ENCODE peak calls at places on chromosomes 5 and 9, in six cellular contexts. One of them, this sample, is unnamed.

GRCh38 chr5:107894361-107894760 is 223.6 kb upstream of the EFNA5 start:
- DNase-seq in MM.1S: no peak
- DNase-seq in mammary epithelial cell: no peak
- DNase-seq in lower leg skin: no peak
- DNase-seq in HFFc6: no peak
- DNase-seq in HL-60: no peak
- DNase-seq in this sample: no peak

GRCh38 chr9:91273853-91274552 is 87.7 kb downstream of the AUH start:
- DNase-seq in MM.1S: peak; percentile 55
- DNase-seq in mammary epithelial cell: peak; percentile 71
- DNase-seq in lower leg skin: no peak
- DNase-seq in HL-60: peak; percentile 16
- DNase-seq in HFFc6: peak; percentile 29
- DNase-seq in this sample: no peak

GRCh38 chr9:91048739-91049138 is 247.1 kb downstream of the SYK start:
- DNase-seq in HL-60: no peak
- DNase-seq in lower leg skin: no peak
- DNase-seq in HFFc6: no peak
- DNase-seq in mammary epithelial cell: no peak
- DNase-seq in MM.1S: no peak
- DNase-seq in this sample: no peak

GRCh38 chr9:136170291-136170901 is 34.5 kb downstream of the LHX3 start:
- DNase-seq in lower leg skin: no peak
- DNase-seq in HFFc6: no peak
- DNase-seq in HL-60: no peak
- DNase-seq in MM.1S: no peak
- DNase-seq in mammary epithelial cell: no peak
- DNase-seq in this sample: no peak

GRCh38 chr5:8908055-8908683 is 637.7 kb downstream of the SEMA5A start:
- DNase-seq in HFFc6: peak; percentile 33
- DNase-seq in MM.1S: peak; percentile 33
- DNase-seq in mammary epithelial cell: peak; percentile 17
- DNase-seq in lower leg skin: no peak
- DNase-seq in HL-60: no peak
- DNase-seq in this sample: no peak

GRCh38 chr5:126658526-126658925 is 57.8 kb downstream of the PHAX start:
- DNase-seq in lower leg skin: no peak
- DNase-seq in HL-60: no peak
- DNase-seq in MM.1S: no peak
- DNase-seq in HFFc6: no peak
- DNase-seq in mammary epithelial cell: no peak
- DNase-seq in this sample: no peak

GRCh38 chr5:76765249-76765648 is 49.3 kb downstream of the F2R start:
- DNase-seq in HFFc6: peak; percentile 81
- DNase-seq in mammary epithelial cell: no peak
- DNase-seq in lower leg skin: no peak
- DNase-seq in MM.1S: no peak
- DNase-seq in HL-60: no peak
- DNase-seq in this sample: peak; percentile 51

GRCh38 chr9:123453904-123454321 is 97.9 kb downstream of the CRB2 start:
- DNase-seq in lower leg skin: peak; percentile 23
- DNase-seq in MM.1S: no peak
- DNase-seq in HFFc6: no peak
- DNase-seq in HL-60: no peak
- DNase-seq in mammary epithelial cell: no peak
- DNase-seq in this sample: no peak

GRCh38 chr5:132011561-132012384 is at the start of gene ACSL6:
- DNase-seq in lower leg skin: no peak
- DNase-seq in mammary epithelial cell: no peak
- DNase-seq in HL-60: no peak
- DNase-seq in MM.1S: no peak
- DNase-seq in HFFc6: no peak
- DNase-seq in this sample: no peak

GRCh38 chr5:71865202-71865601 is 146.1 kb downstream of the CARTPT start:
- DNase-seq in HFFc6: peak; percentile 52
- DNase-seq in mammary epithelial cell: peak; percentile 73
- DNase-seq in HL-60: no peak
- DNase-seq in lower leg skin: no peak
- DNase-seq in MM.1S: no peak
- DNase-seq in this sample: peak; percentile 16

GRCh38 chr5:179212870-179213269 is 132.4 kb downstream of the ADAMTS2 start:
- DNase-seq in HL-60: no peak
- DNase-seq in HFFc6: peak; percentile 15
- DNase-seq in MM.1S: no peak
- DNase-seq in lower leg skin: no peak
- DNase-seq in mammary epithelial cell: no peak
- DNase-seq in this sample: no peak

GRCh38 chr9:115170674-115171073 is 52.7 kb upstream of the TNC start:
- DNase-seq in HL-60: no peak
- DNase-seq in lower leg skin: peak; percentile 49
- DNase-seq in MM.1S: no peak
- DNase-seq in HFFc6: peak; percentile 45
- DNase-seq in mammary epithelial cell: peak; percentile 85
- DNase-seq in this sample: no peak

GRCh38 chr5:77669677-77670076 is 31.2 kb upstream of the OTP start:
- DNase-seq in HL-60: no peak
- DNase-seq in HFFc6: no peak
- DNase-seq in MM.1S: no peak
- DNase-seq in mammary epithelial cell: no peak
- DNase-seq in lower leg skin: no peak
- DNase-seq in this sample: no peak

GRCh38 chr9:134433101-134433500 is 106.8 kb downstream of the RXRA start:
- DNase-seq in lower leg skin: no peak
- DNase-seq in MM.1S: no peak
- DNase-seq in mammary epithelial cell: peak; percentile 57
- DNase-seq in HL-60: no peak
- DNase-seq in HFFc6: peak; percentile 49
- DNase-seq in this sample: no peak

GRCh38 chr5:142981475-142981874 is 211.3 kb downstream of the ARHGAP26 start:
- DNase-seq in MM.1S: no peak
- DNase-seq in HFFc6: no peak
- DNase-seq in lower leg skin: no peak
- DNase-seq in mammary epithelial cell: no peak
- DNase-seq in HL-60: no peak
- DNase-seq in this sample: no peak

GRCh38 chr5:127299678-127300077 is 9.1 kb downstream of the MEGF10 start:
- DNase-seq in MM.1S: no peak
- DNase-seq in HFFc6: no peak
- DNase-seq in mammary epithelial cell: no peak
- DNase-seq in HL-60: no peak
- DNase-seq in lower leg skin: no peak
- DNase-seq in this sample: no peak

GRCh38 chr5:80324912-80325311 is 5.1 kb downstream of the SPZ1 start:
- DNase-seq in HL-60: no peak
- DNase-seq in HFFc6: no peak
- DNase-seq in lower leg skin: no peak
- DNase-seq in mammary epithelial cell: no peak
- DNase-seq in MM.1S: no peak
- DNase-seq in this sample: no peak

GRCh38 chr9:131841765-131842318 is 102.0 kb upstream of the RAPGEF1 start:
- DNase-seq in mammary epithelial cell: no peak
- DNase-seq in MM.1S: no peak
- DNase-seq in lower leg skin: no peak
- DNase-seq in HL-60: no peak
- DNase-seq in HFFc6: no peak
- DNase-seq in this sample: no peak

GRCh38 chr5:178675922-178676321 is 49.1 kb upstream of the CLK4 start:
- DNase-seq in HFFc6: no peak
- DNase-seq in mammary epithelial cell: peak; percentile 69
- DNase-seq in HL-60: no peak
- DNase-seq in MM.1S: no peak
- DNase-seq in lower leg skin: no peak
- DNase-seq in this sample: no peak

GRCh38 chr5:39650234-39650816 is 225.5 kb upstream of the DAB2 start:
- DNase-seq in MM.1S: no peak
- DNase-seq in HL-60: no peak
- DNase-seq in mammary epithelial cell: no peak
- DNase-seq in lower leg skin: no peak
- DNase-seq in HFFc6: no peak
- DNase-seq in this sample: no peak

GRCh38 chr9:83617299-83617698 is 5.6 kb upstream of the IDNK start:
- DNase-seq in mammary epithelial cell: no peak
- DNase-seq in MM.1S: no peak
- DNase-seq in lower leg skin: no peak
- DNase-seq in HFFc6: no peak
- DNase-seq in HL-60: no peak
- DNase-seq in this sample: no peak

GRCh38 chr9:37152365-37152764 is 32.0 kb downstream of the ZCCHC7 start:
- DNase-seq in mammary epithelial cell: no peak
- DNase-seq in HL-60: no peak
- DNase-seq in MM.1S: no peak
- DNase-seq in lower leg skin: no peak
- DNase-seq in HFFc6: no peak
- DNase-seq in this sample: no peak

GRCh38 chr9:129109952-129110739 is 447 bp downstream of the CRAT start:
- DNase-seq in mammary epithelial cell: no peak
- DNase-seq in MM.1S: no peak
- DNase-seq in HL-60: no peak
- DNase-seq in HFFc6: peak; percentile 7
- DNase-seq in lower leg skin: peak; percentile 42
- DNase-seq in this sample: no peak
- TF ChIP-seq CTCF in mammary epithelial cell: no peak
- TF ChIP-seq CTCF in MM.1S: no peak
- TF ChIP-seq CTCF in HL-60: no peak
- TF ChIP-seq CTCF in HFFc6: no peak
- TF ChIP-seq CTCF in lower leg skin: no peak
- TF ChIP-seq CTCF in this sample: no peak

GRCh38 chr5:147578228-147579024 is 68.6 kb upstream of the DPYSL3 start:
- DNase-seq in mammary epithelial cell: peak; percentile 40
- DNase-seq in lower leg skin: no peak
- DNase-seq in HL-60: no peak
- DNase-seq in HFFc6: peak; percentile 74
- DNase-seq in MM.1S: peak; percentile 41
- DNase-seq in this sample: no peak
- TF ChIP-seq CTCF in mammary epithelial cell: peak; percentile 66
- TF ChIP-seq CTCF in lower leg skin: no peak
- TF ChIP-seq CTCF in HL-60: peak; percentile 7
- TF ChIP-seq CTCF in HFFc6: peak; percentile 88
- TF ChIP-seq CTCF in MM.1S: peak; percentile 64
- TF ChIP-seq CTCF in this sample: peak; percentile 60

GRCh38 chr5:139078345-139078744 is 119.8 kb downstream of the SIL1 start:
- DNase-seq in HFFc6: no peak
- DNase-seq in mammary epithelial cell: no peak
- DNase-seq in HL-60: no peak
- DNase-seq in MM.1S: no peak
- DNase-seq in lower leg skin: no peak
- DNase-seq in this sample: no peak
- TF ChIP-seq CTCF in HFFc6: no peak
- TF ChIP-seq CTCF in mammary epithelial cell: no peak
- TF ChIP-seq CTCF in HL-60: no peak
- TF ChIP-seq CTCF in MM.1S: no peak
- TF ChIP-seq CTCF in lower leg skin: no peak
- TF ChIP-seq CTCF in this sample: no peak

GRCh38 chr9:76873056-76873792 is 32.7 kb downstream of the PRUNE2 start:
- DNase-seq in HL-60: no peak
- DNase-seq in mammary epithelial cell: no peak
- DNase-seq in MM.1S: no peak
- DNase-seq in lower leg skin: peak; percentile 31
- DNase-seq in HFFc6: no peak
- DNase-seq in this sample: no peak
- TF ChIP-seq CTCF in HL-60: no peak
- TF ChIP-seq CTCF in mammary epithelial cell: no peak
- TF ChIP-seq CTCF in MM.1S: no peak
- TF ChIP-seq CTCF in lower leg skin: no peak
- TF ChIP-seq CTCF in HFFc6: no peak
- TF ChIP-seq CTCF in this sample: no peak

GRCh38 chr9:38417003-38417965 is 7.0 kb downstream of the IGFBPL1 start:
- DNase-seq in mammary epithelial cell: peak; percentile 17
- DNase-seq in lower leg skin: no peak
- DNase-seq in HFFc6: no peak
- DNase-seq in MM.1S: no peak
- DNase-seq in HL-60: no peak
- DNase-seq in this sample: no peak
- TF ChIP-seq CTCF in mammary epithelial cell: peak; percentile 69
- TF ChIP-seq CTCF in lower leg skin: no peak
- TF ChIP-seq CTCF in HFFc6: peak; percentile 81
- TF ChIP-seq CTCF in MM.1S: peak; percentile 54
- TF ChIP-seq CTCF in HL-60: peak; percentile 55
- TF ChIP-seq CTCF in this sample: peak; percentile 51

DNA sequence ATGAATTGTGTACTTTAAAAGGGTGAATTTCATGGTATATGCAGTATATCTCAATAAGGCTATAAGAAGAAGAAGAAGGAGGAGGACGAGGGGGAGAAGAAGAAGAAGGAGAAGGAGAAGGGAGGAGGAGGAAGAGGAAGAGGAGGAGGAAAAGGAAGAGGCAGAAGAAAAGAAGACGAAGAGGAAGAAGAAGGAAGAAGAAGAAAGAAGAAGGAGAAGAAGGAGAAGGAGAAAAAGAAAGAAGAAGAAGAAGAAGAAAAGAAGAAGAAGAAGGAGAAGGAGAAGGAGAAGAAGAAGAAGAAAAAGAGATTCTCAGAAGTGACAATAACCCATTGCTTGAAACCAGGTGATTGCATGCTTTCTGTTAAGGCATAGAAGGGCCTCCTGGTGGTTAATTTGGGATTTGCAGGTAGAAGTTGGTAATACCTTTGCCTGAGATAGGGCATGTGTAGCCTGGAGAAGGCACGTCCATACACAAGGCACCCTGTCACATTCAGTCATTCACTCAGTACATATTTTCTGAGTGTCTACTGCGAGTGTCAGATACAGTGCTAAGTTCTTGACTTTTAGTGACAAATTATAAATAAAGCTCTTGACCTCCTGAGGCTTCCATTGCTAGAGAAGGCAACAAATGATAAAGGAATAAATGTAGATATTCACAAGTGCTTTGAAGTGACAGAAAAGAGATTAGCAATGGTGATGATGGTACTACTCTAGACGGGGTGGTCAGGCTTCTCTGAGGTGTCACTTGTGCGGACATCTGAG is 231.3 kb downstream of the NPR3 start:
- DNase-seq in lower leg skin: no peak
- DNase-seq in MM.1S: peak; percentile 65
- DNase-seq in HL-60: no peak
- DNase-seq in HFFc6: no peak
- DNase-seq in mammary epithelial cell: peak; percentile 38
- DNase-seq in this sample: no peak
- TF ChIP-seq CTCF in lower leg skin: no peak
- TF ChIP-seq CTCF in MM.1S: peak; percentile 65
- TF ChIP-seq CTCF in HL-60: peak; percentile 57
- TF ChIP-seq CTCF in HFFc6: peak; percentile 73
- TF ChIP-seq CTCF in mammary epithelial cell: peak; percentile 39
- TF ChIP-seq CTCF in this sample: peak; percentile 36

GRCh38 chr5:135569755-135570452 is 8.9 kb downstream of the CXCL14 start:
- DNase-seq in HFFc6: peak; percentile 21
- DNase-seq in HL-60: no peak
- DNase-seq in mammary epithelial cell: no peak
- DNase-seq in lower leg skin: no peak
- DNase-seq in MM.1S: peak; percentile 57
- DNase-seq in this sample: no peak
- TF ChIP-seq CTCF in HFFc6: peak; percentile 75
- TF ChIP-seq CTCF in HL-60: no peak
- TF ChIP-seq CTCF in mammary epithelial cell: peak; percentile 74
- TF ChIP-seq CTCF in lower leg skin: no peak
- TF ChIP-seq CTCF in MM.1S: peak; percentile 69
- TF ChIP-seq CTCF in this sample: peak; percentile 70

DNA sequence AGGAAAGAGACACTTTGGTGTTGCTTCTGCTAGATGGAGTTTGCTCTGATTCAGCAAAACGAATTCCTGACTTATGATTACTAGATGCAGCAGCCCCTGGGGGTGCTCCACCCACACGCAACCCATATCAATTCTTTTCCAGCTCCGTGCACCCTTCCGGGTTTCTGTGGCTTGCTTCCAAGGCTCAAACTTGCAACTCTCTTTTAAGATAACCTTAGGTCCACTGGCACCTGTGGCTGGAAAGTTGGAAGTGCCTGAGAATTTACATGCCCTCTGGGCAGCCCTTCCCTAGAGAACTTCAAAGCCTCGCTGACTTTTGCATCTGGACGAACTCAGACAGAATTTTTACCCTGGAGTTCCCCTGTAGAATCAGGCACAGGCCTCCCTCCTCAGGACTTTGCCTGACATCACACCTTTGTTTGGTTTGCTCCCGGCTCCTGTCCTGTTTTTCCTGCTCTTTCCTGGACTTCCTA is 224.9 kb downstream of the SNX18 start:
- DNase-seq in mammary epithelial cell: peak; percentile 76
- DNase-seq in HFFc6: peak; percentile 80
- DNase-seq in HL-60: no peak
- DNase-seq in lower leg skin: no peak
- DNase-seq in MM.1S: peak; percentile 14
- DNase-seq in this sample: peak; percentile 34
- TF ChIP-seq CTCF in mammary epithelial cell: peak; percentile 60
- TF ChIP-seq CTCF in HFFc6: peak; percentile 57
- TF ChIP-seq CTCF in HL-60: no peak
- TF ChIP-seq CTCF in lower leg skin: no peak
- TF ChIP-seq CTCF in MM.1S: peak; percentile 13
- TF ChIP-seq CTCF in this sample: peak; percentile 43

This sample was measured in AG09309.